ENCODE peak calls at places on chromosomes 4 and X, in six cellular contexts. One of them, this sample, is unnamed.

GRCh38 chr4:73454920-73455319 is 18.9 kb downstream of the AFP start:
- DNase-seq in body of pancreas: no peak
- DNase-seq in GM12865: no peak
- DNase-seq in RWPE1: no peak
- DNase-seq in cardiac muscle cell: no peak
- DNase-seq in GM06990: no peak
- DNase-seq in this sample: no peak

GRCh38 chrX:10636337-10636736 is 16.0 kb upstream of the MID1 start:
- DNase-seq in GM12865: no peak
- DNase-seq in cardiac muscle cell: peak; percentile 63
- DNase-seq in RWPE1: peak; percentile 55
- DNase-seq in body of pancreas: peak; percentile 24
- DNase-seq in GM06990: no peak
- DNase-seq in this sample: no peak

GRCh38 chr4:159002950-159003349 is 99.9 kb upstream of the RAPGEF2 start:
- DNase-seq in GM06990: no peak
- DNase-seq in body of pancreas: no peak
- DNase-seq in RWPE1: no peak
- DNase-seq in cardiac muscle cell: no peak
- DNase-seq in GM12865: no peak
- DNase-seq in this sample: no peak

GRCh38 chr4:3465698-3466671 is 2.9 kb downstream of the DOK7 start:
- DNase-seq in cardiac muscle cell: peak; percentile 52
- DNase-seq in GM06990: no peak
- DNase-seq in body of pancreas: no peak
- DNase-seq in GM12865: no peak
- DNase-seq in RWPE1: no peak
- DNase-seq in this sample: no peak

GRCh38 chr4:153765836-153766235 is 6.0 kb upstream of the RNF175 start:
- DNase-seq in RWPE1: no peak
- DNase-seq in GM06990: no peak
- DNase-seq in GM12865: no peak
- DNase-seq in cardiac muscle cell: no peak
- DNase-seq in body of pancreas: no peak
- DNase-seq in this sample: no peak

GRCh38 chrX:38095971-38096529 is 89.7 kb downstream of the SYTL5 start:
- DNase-seq in GM12865: peak; percentile 4
- DNase-seq in GM06990: no peak
- DNase-seq in body of pancreas: no peak
- DNase-seq in cardiac muscle cell: no peak
- DNase-seq in RWPE1: peak; percentile 22
- DNase-seq in this sample: peak; percentile 71

GRCh38 chrX:83771664-83772063 is 89.3 kb upstream of the CYLC1 start:
- DNase-seq in cardiac muscle cell: peak; percentile 3
- DNase-seq in GM12865: no peak
- DNase-seq in RWPE1: no peak
- DNase-seq in GM06990: no peak
- DNase-seq in body of pancreas: no peak
- DNase-seq in this sample: no peak

GRCh38 chrX:17414839-17415238 is 39.8 kb downstream of the NHS start:
- DNase-seq in RWPE1: no peak
- DNase-seq in GM06990: no peak
- DNase-seq in body of pancreas: peak; percentile 46
- DNase-seq in GM12865: no peak
- DNase-seq in cardiac muscle cell: peak; percentile 43
- DNase-seq in this sample: no peak

GRCh38 chr4:25863347-25863784 is 578 bp upstream of the SEL1L3 start:
- DNase-seq in GM12865: no peak
- DNase-seq in body of pancreas: peak; percentile 82
- DNase-seq in GM06990: no peak
- DNase-seq in RWPE1: no peak
- DNase-seq in cardiac muscle cell: peak; percentile 2
- DNase-seq in this sample: no peak

GRCh38 chr4:144754562-144755410 is 108.8 kb downstream of the HHIP start:
- DNase-seq in cardiac muscle cell: no peak
- DNase-seq in GM06990: no peak
- DNase-seq in RWPE1: no peak
- DNase-seq in body of pancreas: peak; percentile 40
- DNase-seq in GM12865: no peak
- DNase-seq in this sample: peak; percentile 47

GRCh38 chr4:37516057-37516775 is 170.0 kb downstream of the RELL1 start:
- DNase-seq in cardiac muscle cell: no peak
- DNase-seq in body of pancreas: no peak
- DNase-seq in GM12865: no peak
- DNase-seq in GM06990: no peak
- DNase-seq in RWPE1: no peak
- DNase-seq in this sample: no peak

GRCh38 chr4:24278693-24279092 is 305.7 kb downstream of the DHX15 start:
- DNase-seq in cardiac muscle cell: no peak
- DNase-seq in body of pancreas: no peak
- DNase-seq in RWPE1: no peak
- DNase-seq in GM12865: no peak
- DNase-seq in GM06990: no peak
- DNase-seq in this sample: no peak

GRCh38 chr4:126223784-126224407 is 909.1 kb downstream of the FAT4 start:
- DNase-seq in RWPE1: peak; percentile 18
- DNase-seq in GM06990: no peak
- DNase-seq in GM12865: peak; percentile 3
- DNase-seq in body of pancreas: no peak
- DNase-seq in cardiac muscle cell: peak; percentile 24
- DNase-seq in this sample: peak; percentile 51

GRCh38 chrX:346034-346813 is 27.6 kb upstream of the GTPBP6 start:
- DNase-seq in GM12865: no peak
- DNase-seq in cardiac muscle cell: no peak
- DNase-seq in GM06990: no peak
- DNase-seq in body of pancreas: no peak
- DNase-seq in RWPE1: no peak
- DNase-seq in this sample: no peak

GRCh38 chrX:107025538-107025937 is 25.5 kb upstream of the MORC4 start:
- DNase-seq in GM12865: peak; percentile 20
- DNase-seq in body of pancreas: no peak
- DNase-seq in GM06990: peak; percentile 0
- DNase-seq in cardiac muscle cell: peak; percentile 55
- DNase-seq in RWPE1: peak; percentile 21
- DNase-seq in this sample: peak; percentile 32

GRCh38 chrX:133880032-133880443 is 105.4 kb downstream of the GPC3 start:
- DNase-seq in RWPE1: no peak
- DNase-seq in GM06990: peak; percentile 11
- DNase-seq in GM12865: peak; percentile 37
- DNase-seq in cardiac muscle cell: no peak
- DNase-seq in body of pancreas: no peak
- DNase-seq in this sample: no peak

GRCh38 chr4:2941138-2942036 is 21.8 kb downstream of the NOP14 start:
- DNase-seq in cardiac muscle cell: no peak
- DNase-seq in body of pancreas: no peak
- DNase-seq in RWPE1: no peak
- DNase-seq in GM06990: no peak
- DNase-seq in GM12865: no peak
- DNase-seq in this sample: no peak

GRCh38 chr4:84938316-84938715 is 28.2 kb downstream of the WDFY3 start:
- DNase-seq in body of pancreas: no peak
- DNase-seq in cardiac muscle cell: no peak
- DNase-seq in GM06990: no peak
- DNase-seq in RWPE1: peak; percentile 61
- DNase-seq in GM12865: no peak
- DNase-seq in this sample: peak; percentile 57

GRCh38 chr4:116358633-116359222 is 726.6 kb downstream of the TRAM1L1 start:
- DNase-seq in GM12865: peak; percentile 87
- DNase-seq in cardiac muscle cell: peak; percentile 65
- DNase-seq in GM06990: peak; percentile 10
- DNase-seq in RWPE1: peak; percentile 63
- DNase-seq in body of pancreas: peak; percentile 86
- DNase-seq in this sample: peak; percentile 59

GRCh38 chr4:37434469-37434868 is 189.9 kb downstream of the NWD2 start:
- DNase-seq in RWPE1: no peak
- DNase-seq in cardiac muscle cell: no peak
- DNase-seq in GM12865: no peak
- DNase-seq in GM06990: no peak
- DNase-seq in body of pancreas: no peak
- DNase-seq in this sample: peak; percentile 33

GRCh38 chr4:109998867-109999303 is 86.2 kb downstream of the EGF start:
- DNase-seq in GM12865: peak; percentile 79
- DNase-seq in RWPE1: peak; percentile 53
- DNase-seq in body of pancreas: no peak
- DNase-seq in cardiac muscle cell: peak; percentile 73
- DNase-seq in GM06990: no peak
- DNase-seq in this sample: peak; percentile 65

GRCh38 chr4:177118596-177118995 is 191.1 kb upstream of the NEIL3 start:
- DNase-seq in RWPE1: no peak
- DNase-seq in GM06990: no peak
- DNase-seq in cardiac muscle cell: no peak
- DNase-seq in GM12865: no peak
- DNase-seq in body of pancreas: no peak
- DNase-seq in this sample: peak; percentile 74

GRCh38 chrX:11757729-11758399 is at the start of gene MSL3:
- DNase-seq in RWPE1: peak; percentile 55
- DNase-seq in cardiac muscle cell: peak; percentile 83
- DNase-seq in GM12865: peak; percentile 80
- DNase-seq in body of pancreas: peak; percentile 57
- DNase-seq in GM06990: peak; percentile 78
- DNase-seq in this sample: peak; percentile 13

GRCh38 chr4:167239627-167240026 is 5.3 kb upstream of the SPOCK3 start:
- DNase-seq in RWPE1: no peak
- DNase-seq in cardiac muscle cell: no peak
- DNase-seq in GM06990: no peak
- DNase-seq in body of pancreas: no peak
- DNase-seq in GM12865: no peak
- DNase-seq in this sample: no peak

GRCh38 chrX:50967734-50968133 is 57.2 kb downstream of the BMP15 start:
- DNase-seq in cardiac muscle cell: no peak
- DNase-seq in GM12865: no peak
- DNase-seq in body of pancreas: no peak
- DNase-seq in GM06990: no peak
- DNase-seq in RWPE1: peak; percentile 3
- DNase-seq in this sample: peak; percentile 75

GRCh38 chrX:105273326-105273725 is 52.8 kb upstream of the TEX13A start:
- DNase-seq in body of pancreas: no peak
- DNase-seq in GM12865: no peak
- DNase-seq in GM06990: no peak
- DNase-seq in cardiac muscle cell: no peak
- DNase-seq in RWPE1: no peak
- DNase-seq in this sample: peak; percentile 12

GRCh38 chr4:168751263-168752225 is 254.7 kb downstream of the PALLD start:
- DNase-seq in cardiac muscle cell: no peak
- DNase-seq in GM12865: no peak
- DNase-seq in body of pancreas: no peak
- DNase-seq in RWPE1: no peak
- DNase-seq in GM06990: no peak
- DNase-seq in this sample: peak; percentile 24

GRCh38 chr4:124433500-124433899 is 279.0 kb downstream of the ANKRD50 start:
- DNase-seq in GM06990: no peak
- DNase-seq in RWPE1: no peak
- DNase-seq in body of pancreas: no peak
- DNase-seq in cardiac muscle cell: no peak
- DNase-seq in GM12865: no peak
- DNase-seq in this sample: peak; percentile 36

DNA sequence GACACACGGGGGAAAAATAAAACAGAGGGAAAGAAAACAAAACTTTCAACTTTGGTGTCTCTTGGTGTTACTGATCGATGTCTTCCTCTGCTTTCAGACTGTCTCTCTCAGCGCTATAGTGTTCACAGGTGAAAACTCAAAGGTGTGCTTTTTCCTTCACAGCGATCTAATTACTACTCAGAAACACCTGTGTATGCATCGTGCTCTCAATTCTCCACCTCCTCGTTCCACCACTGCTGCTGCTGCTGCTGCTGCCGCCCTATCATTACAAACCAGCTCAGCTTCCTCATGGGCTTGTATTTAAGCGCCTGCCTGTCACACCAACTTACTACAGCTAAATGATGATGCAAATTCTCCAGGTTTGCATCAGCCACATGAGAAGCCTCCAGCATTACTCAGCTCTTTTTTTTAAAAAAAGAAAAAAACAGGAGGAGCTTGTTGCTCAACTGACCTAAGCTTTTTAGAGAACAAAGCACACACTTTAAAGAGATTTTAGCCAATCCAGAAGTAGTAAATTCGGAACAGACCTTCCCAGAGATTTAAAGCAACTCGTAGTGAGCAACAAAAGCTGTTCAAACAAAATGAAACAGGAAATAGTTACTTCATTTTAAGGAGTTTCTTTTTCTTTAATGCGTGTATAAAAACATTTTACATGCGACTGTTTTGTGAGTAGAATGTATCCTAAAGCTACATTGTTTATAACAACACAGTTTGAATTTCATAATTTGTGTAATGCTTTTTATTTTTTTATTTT is at the start of gene SLC7A11:
- DNase-seq in RWPE1: peak; percentile 66
- DNase-seq in GM12865: peak; percentile 97
- DNase-seq in GM06990: peak; percentile 74
- DNase-seq in cardiac muscle cell: peak; percentile 81
- DNase-seq in body of pancreas: peak; percentile 91
- DNase-seq in this sample: peak; percentile 100
- TF ChIP-seq CTCF in RWPE1: no peak
- TF ChIP-seq CTCF in GM12865: no peak
- TF ChIP-seq CTCF in GM06990: no peak
- TF ChIP-seq CTCF in cardiac muscle cell: no peak
- TF ChIP-seq CTCF in body of pancreas: peak; percentile 43
- TF ChIP-seq CTCF in this sample: no peak

GRCh38 chrX:42755820-42756219 is 22.1 kb downstream of the PPP1R2C start:
- DNase-seq in RWPE1: peak; percentile 8
- DNase-seq in GM12865: no peak
- DNase-seq in GM06990: no peak
- DNase-seq in body of pancreas: peak; percentile 22
- DNase-seq in cardiac muscle cell: no peak
- DNase-seq in this sample: peak; percentile 67
- TF ChIP-seq CTCF in RWPE1: no peak
- TF ChIP-seq CTCF in GM12865: no peak
- TF ChIP-seq CTCF in GM06990: no peak
- TF ChIP-seq CTCF in body of pancreas: no peak
- TF ChIP-seq CTCF in cardiac muscle cell: no peak
- TF ChIP-seq CTCF in this sample: no peak

DNA sequence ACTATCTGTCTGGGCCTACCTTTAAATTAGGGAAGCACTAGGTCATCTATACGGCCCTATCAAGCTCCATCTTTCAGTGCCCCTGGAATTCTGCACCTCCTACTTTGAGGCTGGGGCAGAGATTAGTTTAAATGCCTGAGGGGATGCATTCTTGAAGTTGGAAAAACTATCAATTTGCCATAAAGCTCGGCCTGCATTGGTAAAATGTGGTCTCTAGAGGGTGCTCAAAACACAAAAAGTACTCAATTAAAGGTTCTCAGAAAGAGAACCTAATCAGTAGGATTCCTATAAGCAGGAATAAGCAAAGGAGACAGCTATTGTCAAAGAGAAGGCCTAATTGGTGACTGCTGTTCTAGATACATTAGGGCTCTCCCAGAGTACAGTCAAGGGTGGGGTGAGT is 111.7 kb downstream of the AMER1 start:
- DNase-seq in cardiac muscle cell: peak; percentile 22
- DNase-seq in body of pancreas: no peak
- DNase-seq in GM06990: no peak
- DNase-seq in RWPE1: no peak
- DNase-seq in GM12865: peak; percentile 1
- DNase-seq in this sample: peak; percentile 21
- TF ChIP-seq CTCF in cardiac muscle cell: peak; percentile 23
- TF ChIP-seq CTCF in body of pancreas: peak; percentile 37
- TF ChIP-seq CTCF in GM06990: no peak
- TF ChIP-seq CTCF in RWPE1: no peak
- TF ChIP-seq CTCF in GM12865: no peak
- TF ChIP-seq CTCF in this sample: peak; percentile 25

GRCh38 chr4:155548173-155548572 is 118.5 kb upstream of the GUCY1A1 start:
- DNase-seq in cardiac muscle cell: no peak
- DNase-seq in body of pancreas: no peak
- DNase-seq in RWPE1: no peak
- DNase-seq in GM06990: no peak
- DNase-seq in GM12865: no peak
- DNase-seq in this sample: no peak
- TF ChIP-seq CTCF in cardiac muscle cell: no peak
- TF ChIP-seq CTCF in body of pancreas: no peak
- TF ChIP-seq CTCF in RWPE1: no peak
- TF ChIP-seq CTCF in GM06990: no peak
- TF ChIP-seq CTCF in GM12865: no peak
- TF ChIP-seq CTCF in this sample: no peak